ENCODE peak calls at places on chromosomes 3 and 15, in six cellular contexts. K, H, I, Z, J and G are unnamed samples.
A peak's percentile ranks its signal among the peaks of the same experiment; 100 is the strongest.

GRCh38 chr3:128247841-128248240 is 94.6 kb downstream of the EEFSEC start:
- DNase-seq in K (no peak), H (no peak), I (no peak), Z (no peak), J (no peak), G (no peak)

GRCh38 chr3:51581529-51581928 is 43.0 kb downstream of the RAD54L2 start:
- DNase-seq in K (no peak), H (no peak), I (no peak), Z (no peak), J (peak; percentile 48), G (no peak)

GRCh38 chr3:49712166-49712565 is 7.3 kb downstream of the AMIGO3 start:
- DNase-seq in K (no peak), H (no peak), I (peak; percentile 1), Z (no peak), J (no peak), G (peak; percentile 26)

GRCh38 chr15:47711654-47712053 is 5.7 kb upstream of the SEMA6D start:
- DNase-seq in K (no peak), H (no peak), I (no peak), Z (no peak), J (no peak), G (no peak)

GRCh38 chr15:60799885-60800728 is 321.2 kb upstream of the ICE2 start:
- DNase-seq in K (no peak), H (no peak), I (no peak), Z (no peak), J (peak; percentile 54), G (no peak)

GRCh38 chr3:64242435-64242834 is 17.2 kb upstream of the PRICKLE2 start:
- DNase-seq in K (no peak), H (no peak), I (peak; percentile 36), Z (no peak), J (no peak), G (no peak)

GRCh38 chr3:175951047-175951694 is 1092.0 kb downstream of the NAALADL2 start:
- DNase-seq in K (no peak), H (no peak), I (no peak), Z (no peak), J (peak; percentile 65), G (no peak)

GRCh38 chr3:149386299-149386606 is 8.8 kb upstream of the TM4SF1 start:
- DNase-seq in K (no peak), H (no peak), I (no peak), Z (no peak), J (no peak), G (no peak)

GRCh38 chr15:94387854-94388441 is 156.6 kb downstream of the MCTP2 start:
- DNase-seq in K (no peak), H (no peak), I (no peak), Z (no peak), J (no peak), G (no peak)

GRCh38 chr15:66145242-66146182 is 108.0 kb downstream of the MEGF11 start:
- DNase-seq in K (no peak), H (no peak), I (no peak), Z (no peak), J (no peak), G (no peak)

GRCh38 chr3:177126015-177126773 is 71.1 kb downstream of the TBL1XR1 start:
- DNase-seq in K (no peak), H (no peak), I (no peak), Z (no peak), J (peak; percentile 90), G (no peak)

GRCh38 chr15:89677381-89677780 is 1.8 kb downstream of the PLIN1 start:
- DNase-seq in K (no peak), H (no peak), I (no peak), Z (no peak), J (no peak), G (no peak)

GRCh38 chr15:38531509-38531908 is 33.1 kb downstream of the RASGRP1 start:
- DNase-seq in K (no peak), H (no peak), I (no peak), Z (no peak), J (peak; percentile 47), G (no peak)

GRCh38 chr15:45572627-45573026 is 14.6 kb upstream of the BLOC1S6 start:
- DNase-seq in K (no peak), H (no peak), I (no peak), Z (no peak), J (no peak), G (no peak)

GRCh38 chr3:119294402-119294888 is 262 bp downstream of the ARHGAP31 start:
- DNase-seq in K (peak; percentile 33), H (peak; percentile 75), I (peak; percentile 69), Z (peak; percentile 55), J (no peak), G (peak; percentile 84)

GRCh38 chr3:15796771-15797599 is 794 bp downstream of the ANKRD28 start:
- DNase-seq in K (no peak), H (no peak), I (no peak), Z (no peak), J (peak; percentile 77), G (no peak)

GRCh38 chr3:33260104-33260503 is 17.1 kb upstream of the FBXL2 start:
- DNase-seq in K (no peak), H (no peak), I (no peak), Z (no peak), J (no peak), G (no peak)

GRCh38 chr15:70569718-70570231 is 193.6 kb downstream of the UACA start:
- DNase-seq in K (no peak), H (peak; percentile 27), I (no peak), Z (no peak), J (peak; percentile 69), G (no peak)

GRCh38 chr3:177385831-177386301 is 188.6 kb upstream of the TBL1XR1 start:
- DNase-seq in K (no peak), H (no peak), I (no peak), Z (no peak), J (peak; percentile 76), G (no peak)

GRCh38 chr15:74541494-74542191 is 623 bp downstream of the ARID3B start:
- DNase-seq in K (peak; percentile 32), H (peak; percentile 61), I (peak; percentile 28), Z (peak; percentile 14), J (peak; percentile 78), G (peak; percentile 70)

GRCh38 chr3:120415756-120416155 is 35.0 kb downstream of the FSTL1 start:
- DNase-seq in K (no peak), H (no peak), I (no peak), Z (no peak), J (no peak), G (no peak)

GRCh38 chr15:36251450-36251849 is 328.0 kb upstream of the CDIN1 start:
- DNase-seq in K (no peak), H (no peak), I (no peak), Z (no peak), J (no peak), G (no peak)

GRCh38 chr3:139534992-139535879 is 4.3 kb downstream of the RBP1 start:
- DNase-seq in K (no peak), H (peak; percentile 64), I (peak; percentile 87), Z (no peak), J (peak; percentile 79), G (no peak)

GRCh38 chr3:99534951-99535704 is 103.3 kb upstream of the COL8A1 start:
- DNase-seq in K (no peak), H (no peak), I (no peak), Z (no peak), J (peak; percentile 93), G (no peak)

GRCh38 chr15:81113861-81114261 is 20.2 kb upstream of the CFAP161 start:
- DNase-seq in K (no peak), H (no peak), I (no peak), Z (no peak), J (peak; percentile 87), G (no peak)

GRCh38 chr3:113441051-113441770 is at the start of gene CFAP44:
- DNase-seq in K (peak; percentile 11), H (peak; percentile 88), I (peak; percentile 78), Z (peak; percentile 38), J (peak; percentile 52), G (peak; percentile 69)

GRCh38 chr3:12681089-12681488 is 17.2 kb upstream of the RAF1 start:
- DNase-seq in K (no peak), H (no peak), I (no peak), Z (no peak), J (no peak), G (no peak)

GRCh38 chr15:73686781-73687256 is 2.6 kb downstream of the CD276 start:
- DNase-seq in K (no peak), H (peak; percentile 58), I (no peak), Z (no peak), J (peak; percentile 97), G (peak; percentile 71)

GRCh38 chr3:4680881-4681300 is 187.7 kb downstream of the ITPR1 start:
- DNase-seq in K (no peak), H (no peak), I (no peak), Z (no peak), J (peak; percentile 29), G (no peak)

GRCh38 chr15:73838795-73839565 is 34.4 kb upstream of the TBC1D21 start:
- DNase-seq in K (no peak), H (no peak), I (peak; percentile 93), Z (no peak), J (no peak), G (no peak)

GRCh38 chr3:143016321-143016972 is 15.1 kb downstream of the U2SURP start:
- DNase-seq in K (no peak), H (no peak), I (no peak), Z (no peak), J (no peak), G (no peak)

GRCh38 chr15:89174476-89174875 is 46.9 kb downstream of the RLBP1 start:
- DNase-seq in K (no peak), H (no peak), I (no peak), Z (no peak), J (no peak), G (no peak)

GRCh38 chr15:94584833-94585244 is 353.5 kb downstream of the MCTP2 start:
- DNase-seq in K (peak; percentile 2), H (peak; percentile 63), I (no peak), Z (no peak), J (no peak), G (no peak)